ENCODE peak calls at places on chromosomes 2 and 18, in five cellular contexts. K is iPS-NIHi11, U is NCI-H1092 treated with DMSO at 0.1 percent for 48 hours, J is brain microvascular endothelial cell, N is NCI-H82. R is an unnamed sample.

GRCh38 chr2:222842517-222843174 is 18.2 kb upstream of the ACSL3 start:
- DNase-seq in U (peak), J (no peak), K (no peak), N (no peak), R (no peak)

GRCh38 chr2:74849228-74849892 is 15.4 kb downstream of the HK2 start:
- DNase-seq in K (peak), J (no peak), N (no peak), U (no peak), R (no peak)

GRCh38 chr2:186485871-186486650 is at the start of gene ZC3H15:
- DNase-seq in U (peak), N (peak), K (peak), J (peak), R (peak)

GRCh38 chr2:129224486-129224885 is 755.0 kb upstream of the RAB6C start:
- DNase-seq in N (no peak), K (no peak), U (no peak), J (no peak), R (no peak)

GRCh38 chr2:8452979-8453903 is 228.6 kb upstream of the ID2 start:
- DNase-seq in J (no peak), N (no peak), U (no peak), K (no peak), R (no peak)

GRCh38 chr2:30249354-30249753 is 18.0 kb downstream of the LBH start:
- DNase-seq in U (no peak), J (no peak), N (no peak), K (no peak), R (no peak)

GRCh38 chr18:73007195-73007934 is 139.6 kb upstream of the NETO1 start:
- DNase-seq in K (no peak), U (no peak), N (no peak), J (no peak), R (no peak)

GRCh38 chr18:74898965-74899364 is 301.3 kb downstream of the ZNF407 start:
- DNase-seq in U (peak), N (no peak), K (no peak), J (peak), R (peak)

GRCh38 chr2:41759880-41760279 is 287.9 kb upstream of the PKDCC start:
- DNase-seq in J (no peak), K (no peak), N (no peak), U (no peak), R (no peak)

GRCh38 chr2:136132840-136133570 is 15.1 kb upstream of the CXCR4 start:
- DNase-seq in U (no peak), K (no peak), N (no peak), J (no peak), R (no peak)

GRCh38 chr2:181083140-181083539 is 102.7 kb downstream of the UBE2E3 start:
- DNase-seq in U (no peak), N (no peak), K (no peak), J (no peak), R (no peak)

GRCh38 chr18:79111483-79111882 is 42.3 kb downstream of the ATP9B start:
- DNase-seq in J (no peak), K (no peak), U (no peak), N (no peak), R (no peak)

GRCh38 chr2:149768320-149768799 is 180.8 kb upstream of the MMADHC start:
- DNase-seq in K (no peak), N (peak), J (no peak), U (no peak), R (no peak)

GRCh38 chr18:23547306-23547705 is 39.0 kb downstream of the NPC1 start:
- DNase-seq in N (no peak), J (no peak), U (no peak), K (no peak), R (no peak)

GRCh38 chr2:77271262-77271661 is 250.9 kb downstream of the LRRTM4 start:
- DNase-seq in K (no peak), U (no peak), J (no peak), N (no peak), R (no peak)

GRCh38 chr2:119339562-119339923 is 27.1 kb downstream of the C2orf76 start:
- DNase-seq in N (no peak), K (no peak), U (no peak), J (no peak), R (no peak)

R was measured in HS-5.